ENCODE peak calls at places on chromosome 7, in six cellular contexts. T is mesenteric fat pad, M is AG04450, Z is Ammon's horn, C is dermis microvascular lymphatic vessel endothelial cell, G is activated T-helper 1 cell treated with Interleukin-2 at 50 U/mL for 16 hours. F is an unnamed sample.

GRCh38 chr7:92740713-92741126 is 95.7 kb downstream of the CDK6 start:
- DNase-seq in Z (no peak), C (no peak), M (peak; percentile 71), T (no peak), G (no peak), F (no peak)

GRCh38 chr7:44236333-44236728 is 35.6 kb downstream of the YKT6 start:
- DNase-seq in T (no peak), G (no peak), Z (peak; percentile 52), C (no peak), M (no peak), F (no peak)

GRCh38 chr7:127250312-127251047 is 2.3 kb downstream of the GRM8 start:
- DNase-seq in T (no peak), G (no peak), M (no peak), Z (no peak), C (no peak), F (no peak)

GRCh38 chr7:1787681-1788235 is 117.7 kb downstream of the ELFN1 start:
- DNase-seq in G (no peak), M (no peak), T (peak; percentile 59), Z (no peak), C (no peak), F (peak; percentile 66)

GRCh38 chr7:24965831-24966708 is 13.9 kb downstream of the OSBPL3 start:
- DNase-seq in G (peak; percentile 61), M (no peak), C (peak; percentile 48), T (no peak), Z (no peak), F (no peak)

GRCh38 chr7:92076509-92076908 is 57.8 kb downstream of the CYP51A1 start:
- DNase-seq in Z (no peak), T (no peak), C (no peak), G (no peak), M (no peak), F (no peak)

GRCh38 chr7:37342665-37343471 is 105.8 kb downstream of the ELMO1 start:
- DNase-seq in Z (peak; percentile 47), C (peak; percentile 46), M (no peak), G (peak; percentile 61), T (no peak), F (no peak)

GRCh38 chr7:67045496-67045995 is 48.9 kb downstream of the TYW1 start:
- DNase-seq in G (no peak), C (peak; percentile 40), Z (no peak), M (no peak), T (no peak), F (no peak)

GRCh38 chr7:77351539-77352004 is 64.6 kb downstream of the GSAP start:
- DNase-seq in C (peak; percentile 68), Z (peak; percentile 17), G (peak; percentile 33), M (no peak), T (no peak), F (no peak)

GRCh38 chr7:137943132-137943551 is 58.7 kb downstream of the CREB3L2 start:
- DNase-seq in G (no peak), T (no peak), M (peak; percentile 91), C (peak; percentile 55), Z (no peak), F (no peak)

GRCh38 chr7:92904292-92905131 is 68.1 kb upstream of the CDK6 start:
- DNase-seq in M (peak; percentile 86), C (peak; percentile 60), G (peak; percentile 67), Z (no peak), T (no peak), F (no peak)

GRCh38 chr7:45347804-45348203 is 190.2 kb downstream of the RAMP3 start:
- DNase-seq in M (no peak), G (no peak), T (no peak), Z (no peak), C (no peak), F (no peak)

GRCh38 chr7:2002561-2003450 is 229.9 kb downstream of the MAD1L1 start:
- DNase-seq in C (no peak), T (peak; percentile 84), G (no peak), M (no peak), Z (no peak), F (no peak)

GRCh38 chr7:29783671-29784070 is 22.6 kb upstream of the WIPF3 start:
- DNase-seq in M (no peak), G (no peak), C (no peak), T (no peak), Z (no peak), F (no peak)

GRCh38 chr7:38630720-38631673 is at the start of gene AMPH:
- DNase-seq in T (no peak), M (peak; percentile 7), G (no peak), Z (peak; percentile 75), C (no peak), F (peak; percentile 87)

GRCh38 chr7:133364959-133365680 is 112.2 kb downstream of the EXOC4 start:
- DNase-seq in C (peak; percentile 82), G (no peak), T (no peak), M (no peak), Z (no peak), F (no peak)

GRCh38 chr7:148909560-148909959 is 25.5 kb upstream of the EZH2 start:
- DNase-seq in C (no peak), Z (no peak), G (no peak), T (no peak), M (no peak), F (peak; percentile 25)

GRCh38 chr7:35007768-35008167 is 29.5 kb downstream of the DPY19L1 start:
- DNase-seq in T (no peak), Z (no peak), M (no peak), G (no peak), C (no peak), F (no peak)

GRCh38 chr7:12234334-12234733 is 23.2 kb downstream of the TMEM106B start:
- DNase-seq in T (no peak), G (no peak), M (no peak), C (no peak), Z (no peak), F (no peak)

GRCh38 chr7:155998766-155999630 is 186.7 kb upstream of the SHH start:
- DNase-seq in M (no peak), G (no peak), T (peak; percentile 80), Z (no peak), C (no peak), F (peak; percentile 82)

GRCh38 chr7:147833549-147833948 is 757.0 kb upstream of the C7orf33 start:
- DNase-seq in T (no peak), Z (no peak), C (no peak), M (no peak), G (no peak), F (no peak)

F was measured in osteocyte.